ENCODE peak calls at places on chromosome 16, in ten cellular contexts. A is CD8-positive, alpha-beta T cell; N is thoracic aorta; K is tibial nerve; R is ovary; U is neural progenitor cell; M is mammary epithelial cell; J is prostate gland; Y is CD4-positive, alpha-beta memory T cell; C is CD4-positive, CD25-positive, alpha-beta regulatory T cell. D is an unnamed sample.

GRCh38 chr16:69924777-69925191 is 26.4 kb upstream of the CLEC18A start:
- DNase-seq in C (no peak), Y (no peak), A (no peak), R (peak; percentile 79), K (peak; percentile 66), J (no peak), N (peak; percentile 70), M (peak; percentile 74), U (no peak), D (no peak)

GRCh38 chr16:51710930-51711563 is 560.0 kb upstream of the SALL1 start:
- DNase-seq in K (no peak), M (no peak), C (no peak), R (no peak), J (no peak), A (no peak), Y (no peak), U (no peak), N (no peak), D (no peak)

GRCh38 chr16:85453179-85453678 is 159.9 kb upstream of the GSE1 start:
- DNase-seq in U (no peak), Y (no peak), A (no peak), M (no peak), N (no peak), R (no peak), J (no peak), K (no peak), C (no peak), D (no peak)

GRCh38 chr16:78844682-78845081 is 745.2 kb downstream of the WWOX start:
- DNase-seq in C (no peak), J (no peak), Y (no peak), K (no peak), N (no peak), M (no peak), R (no peak), U (peak; percentile 83), A (no peak), D (no peak)

GRCh38 chr16:84967828-84968227 is 43.5 kb downstream of the ZDHHC7 start:
- DNase-seq in N (no peak), C (no peak), A (no peak), J (no peak), U (no peak), Y (no peak), K (no peak), R (no peak), M (no peak), D (no peak)

GRCh38 chr16:25893332-25893731 is 201.6 kb downstream of the HS3ST4 start:
- DNase-seq in U (no peak), Y (no peak), M (no peak), A (no peak), N (no peak), R (no peak), C (no peak), K (no peak), J (no peak), D (no peak)

GRCh38 chr16:71542377-71542776 is 16.2 kb downstream of the CHST4 start:
- DNase-seq in K (peak; percentile 54), A (peak; percentile 63), R (no peak), N (no peak), C (peak; percentile 69), M (peak; percentile 42), U (peak; percentile 84), Y (peak; percentile 32), J (no peak), D (peak; percentile 26)

GRCh38 chr16:88870608-88871348 is 4.3 kb upstream of the PABPN1L start:
- DNase-seq in Y (no peak), R (no peak), J (no peak), K (no peak), U (no peak), C (no peak), A (no peak), M (no peak), N (no peak), D (no peak)

GRCh38 chr16:70252355-70252988 is 732 bp upstream of the EXOSC6 start:
- DNase-seq in R (no peak), A (no peak), M (no peak), C (no peak), Y (no peak), J (no peak), N (no peak), U (peak; percentile 63), K (no peak), D (no peak)

GRCh38 chr16:83137326-83137770 is 510.6 kb downstream of the CDH13 start:
- DNase-seq in N (no peak), C (peak; percentile 58), U (peak; percentile 63), K (no peak), J (peak; percentile 12), A (no peak), M (peak; percentile 58), R (no peak), Y (peak; percentile 11), D (no peak)

GRCh38 chr16:57394444-57394843 is 10.1 kb upstream of the CCL17 start:
- DNase-seq in R (no peak), N (no peak), C (no peak), U (no peak), A (no peak), K (no peak), Y (no peak), M (peak; percentile 54), J (peak; percentile 83), D (no peak)

GRCh38 chr16:65937455-65937854 is 429.0 kb upstream of the CDH5 start:
- DNase-seq in R (no peak), Y (no peak), U (no peak), N (no peak), J (no peak), C (no peak), K (no peak), M (no peak), A (no peak), D (no peak)

GRCh38 chr16:65938083-65938482 is 428.4 kb upstream of the CDH5 start:
- DNase-seq in M (no peak), J (no peak), Y (no peak), R (no peak), U (no peak), N (no peak), K (no peak), A (no peak), C (no peak), D (no peak)

GRCh38 chr16:65936096-65936495 is 430.4 kb upstream of the CDH5 start:
- DNase-seq in Y (no peak), N (no peak), K (no peak), U (no peak), J (no peak), C (no peak), A (no peak), R (no peak), M (no peak), D (no peak)

GRCh38 chr16:65933703-65934102 is 432.8 kb upstream of the CDH5 start:
- DNase-seq in J (no peak), K (no peak), U (no peak), A (no peak), R (no peak), N (no peak), Y (no peak), M (no peak), C (no peak), D (no peak)

GRCh38 chr16:65934443-65934842 is 432.0 kb upstream of the CDH5 start:
- DNase-seq in Y (no peak), J (no peak), A (no peak), N (no peak), K (no peak), R (no peak), M (no peak), U (no peak), C (no peak), D (no peak)
- H3K4me3 ChIP-seq in Y (no peak overlapping the region), J (no peak overlapping the region), A (no peak overlapping the region), N (no peak overlapping the region), K (no peak overlapping the region), R (no peak overlapping the region), M (no peak overlapping the region), U (no peak overlapping the region), C (no peak overlapping the region), D (no peak overlapping the region)

GRCh38 chr16:53320992-53321391 is 113.3 kb upstream of the RBL2 start:
- DNase-seq in R (no peak), M (no peak), A (no peak), N (no peak), K (no peak), U (no peak), C (no peak), J (no peak), Y (no peak), D (no peak)

GRCh38 chr16:53323924-53324323 is 110.3 kb upstream of the RBL2 start:
- DNase-seq in U (no peak), J (no peak), C (no peak), K (no peak), Y (no peak), M (no peak), N (no peak), A (no peak), R (no peak), D (no peak)
- H3K36me3 ChIP-seq in U (peaks cover 41% of the 10 kb centered on the region), J (peaks cover 6% of the 10 kb centered on the region), C (peaks cover 16% of the 10 kb centered on the region), K (no peaks in the 10 kb centered on the region), Y (peaks cover 4% of the 10 kb centered on the region), M (peaks cover 37% of the 10 kb centered on the region), N (peaks cover 14% of the 10 kb centered on the region), A (peaks cover 4% of the 10 kb centered on the region), R (no peaks in the 10 kb centered on the region), D (peaks cover 2% of the 10 kb centered on the region)

DNA sequence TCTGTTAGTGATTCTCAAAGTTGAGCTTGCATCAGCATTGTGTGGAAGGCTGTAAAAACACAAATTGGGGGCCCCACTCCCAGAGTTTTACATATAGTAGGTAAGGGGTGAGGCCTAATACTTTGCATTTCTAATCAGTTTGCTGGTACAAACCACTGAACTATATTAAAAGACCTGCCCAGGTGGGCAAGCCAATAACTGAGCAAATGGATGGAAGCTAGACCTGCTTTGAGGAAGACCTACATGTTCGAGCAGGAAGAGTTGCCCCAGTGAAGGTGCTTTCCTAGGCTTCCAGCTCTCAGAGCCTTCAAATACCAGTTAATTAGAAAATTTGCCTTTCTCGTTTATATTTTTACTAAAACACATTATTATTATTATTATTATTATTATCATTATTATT is 56.8 kb downstream of the OTOA start:
- DNase-seq in A (no peak), M (no peak), C (no peak), R (no peak), U (no peak), Y (no peak), N (no peak), K (no peak), J (no peak), D (no peak)
- H3K4me3 ChIP-seq in A (no peak overlapping the region), M (no peak overlapping the region), C (no peak overlapping the region), R (no peak overlapping the region), U (no peak overlapping the region), Y (no peak overlapping the region), N (no peak overlapping the region), K (no peak overlapping the region), J (no peak overlapping the region), D (no peak overlapping the region)

DNA sequence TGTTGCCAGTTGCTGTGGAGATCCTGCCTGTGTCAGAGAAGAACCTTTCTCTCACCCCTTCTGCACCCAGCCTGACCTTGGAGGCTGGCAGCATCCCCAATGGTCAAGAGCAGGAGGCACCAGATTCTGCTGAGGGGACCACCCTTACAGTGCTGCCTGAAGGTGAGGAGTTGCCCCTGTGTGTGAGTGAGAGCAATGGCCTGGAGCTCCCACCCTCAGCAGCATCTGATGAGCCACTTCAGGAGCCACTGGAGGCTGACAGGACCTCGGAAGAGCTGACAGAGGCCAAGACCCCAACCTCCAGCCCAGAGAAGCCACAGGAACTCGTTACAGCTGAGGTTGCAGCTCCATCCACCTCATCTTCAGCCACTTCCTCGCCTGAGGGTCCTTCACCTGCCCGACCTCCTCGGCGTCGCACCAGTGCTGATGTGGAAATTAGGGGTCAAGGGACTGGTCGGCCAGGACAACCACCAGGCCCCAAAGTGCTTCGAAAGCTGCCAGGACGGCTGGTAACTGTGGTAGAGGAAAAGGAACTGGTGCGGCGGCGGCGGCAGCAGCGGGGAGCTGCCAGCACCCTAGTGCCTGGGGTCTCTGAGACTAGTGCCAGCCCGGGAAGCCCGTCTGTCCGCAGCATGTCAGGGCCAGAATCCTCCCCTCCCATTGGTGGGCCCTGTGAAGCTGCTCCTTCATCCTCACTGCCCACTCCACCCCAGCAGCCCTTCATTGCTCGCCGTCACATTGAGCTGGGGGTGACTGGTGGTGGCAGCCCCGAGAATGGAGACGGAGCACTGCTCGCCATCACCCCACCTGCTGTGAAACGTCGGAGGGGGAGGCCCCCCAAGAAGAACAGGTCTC is 10.2 kb upstream of the PHKG2 start:
- DNase-seq in J (no peak), A (no peak), U (no peak), R (no peak), Y (no peak), C (no peak), N (no peak), M (no peak), K (no peak), D (no peak)
- H3K36me3 ChIP-seq in J (peaks cover 40% of the 10 kb centered on the region), A (peaks cover 55% of the 10 kb centered on the region), U (no peaks in the 10 kb centered on the region), R (no peaks in the 10 kb centered on the region), Y (peaks cover 60% of the 10 kb centered on the region), C (peaks cover 59% of the 10 kb centered on the region), N (peaks cover 62% of the 10 kb centered on the region), M (peaks cover 32% of the 10 kb centered on the region), K (peaks cover 50% of the 10 kb centered on the region), D (peaks cover 49% of the 10 kb centered on the region)